ENCODE peak calls at places on chromosomes 3 and 15, in five cellular contexts. Y, L, A, F and W are unnamed samples.

GRCh38 chr3:170809975-170810357 is 60.0 kb downstream of the RPL22L1 start:
- DNase-seq in Y (no peak), F (peak), L (no peak), A (no peak), W (no peak)

GRCh38 chr3:98557324-98558010 is 25.7 kb downstream of the GPR15 start:
- DNase-seq in F (no peak), L (no peak), A (no peak), Y (no peak), W (no peak)

GRCh38 chr3:79885407-79885806 is 117.6 kb upstream of the ROBO1 start:
- DNase-seq in F (no peak), Y (no peak), L (no peak), A (no peak), W (no peak)

GRCh38 chr3:72375237-72376154 is 472.7 kb downstream of the SHQ1 start:
- DNase-seq in L (no peak), A (no peak), Y (no peak), F (no peak), W (no peak)

GRCh38 chr3:94063497-94064119 is 747 bp downstream of the NSUN3 start:
- DNase-seq in A (no peak), F (no peak), L (no peak), Y (no peak), W (no peak)

GRCh38 chr15:37100109-37100873 is at the start of gene MEIS2:
- DNase-seq in F (peak), Y (peak), A (peak), L (no peak), W (peak)

GRCh38 chr3:139263798-139264197 is 80.0 kb upstream of the MRPS22 start:
- DNase-seq in Y (no peak), F (no peak), A (no peak), L (peak), W (no peak)

GRCh38 chr3:152737021-152737908 is 97.7 kb upstream of the P2RY1 start:
- DNase-seq in A (peak), L (no peak), Y (peak), F (peak), W (no peak)

GRCh38 chr3:58572013-58572633 is 5.1 kb downstream of the FAM107A start:
- DNase-seq in F (peak), A (no peak), L (no peak), Y (no peak), W (no peak)

GRCh38 chr3:99119312-99119810 is 217.9 kb upstream of the DCBLD2 start:
- DNase-seq in A (no peak), Y (no peak), L (no peak), F (peak), W (no peak)

GRCh38 chr15:99279783-99280307 is 28.6 kb downstream of the LRRC28 start:
- DNase-seq in L (no peak), A (no peak), Y (no peak), F (no peak), W (no peak)

GRCh38 chr3:124886168-124887051 is 755 bp downstream of the ITGB5 start:
- DNase-seq in A (peak), F (peak), Y (peak), L (peak), W (peak)

GRCh38 chr15:85792872-85793621 is 1.7 kb downstream of the KLHL25 start:
- DNase-seq in Y (no peak), A (no peak), F (no peak), L (no peak), W (no peak)

GRCh38 chr3:25033407-25034029 is 394.5 kb upstream of the RARB start:
- DNase-seq in A (peak), Y (peak), L (no peak), F (no peak), W (peak)

GRCh38 chr3:133329626-133330025 is 70.2 kb upstream of the BFSP2 start:
- DNase-seq in A (no peak), F (no peak), Y (no peak), L (no peak), W (no peak)

GRCh38 chr3:8662594-8662993 is 18.0 kb upstream of the SSUH2 start:
- DNase-seq in L (no peak), F (no peak), Y (no peak), A (no peak), W (no peak)

GRCh38 chr3:71064288-71064975 is 519.1 kb downstream of the FOXP1 start:
- DNase-seq in Y (peak), L (peak), A (peak), F (peak), W (peak)

GRCh38 chr15:57544840-57545239 is 46.9 kb upstream of the MYZAP start:
- DNase-seq in L (no peak), Y (no peak), F (no peak), A (no peak), W (no peak)

GRCh38 chr3:30578479-30578878 is 27.9 kb upstream of the TGFBR2 start:
- DNase-seq in Y (peak), L (no peak), F (peak), A (peak), W (no peak)

GRCh38 chr15:75891895-75892294 is 11.8 kb upstream of the FBXO22 start:
- DNase-seq in F (peak), A (peak), Y (no peak), L (no peak), W (no peak)

GRCh38 chr15:35397027-35397426 is 148.9 kb downstream of the DPH6 start:
- DNase-seq in F (no peak), Y (no peak), A (no peak), L (no peak), W (no peak)

GRCh38 chr3:49359623-49360022 is 1.5 kb upstream of the GPX1 start:
- DNase-seq in L (no peak), A (no peak), F (peak), Y (no peak), W (no peak)

GRCh38 chr3:168088106-168088722 is 7.5 kb downstream of the GOLIM4 start:
- DNase-seq in A (peak), L (no peak), F (no peak), Y (no peak), W (peak)

GRCh38 chr3:158725348-158725966 is 6.8 kb downstream of the RARRES1 start:
- DNase-seq in F (peak), L (no peak), A (peak), Y (peak), W (no peak)

GRCh38 chr15:85128636-85129035 is 147.0 kb downstream of the PDE8A start:
- DNase-seq in A (no peak), Y (no peak), L (no peak), F (no peak), W (no peak)

GRCh38 chr3:124846189-124846588 is 41.0 kb downstream of the ITGB5 start:
- DNase-seq in Y (peak), F (peak), L (no peak), A (no peak), W (no peak)

GRCh38 chr3:10524270-10524669 is 18.9 kb upstream of the ATP2B2 start:
- DNase-seq in Y (no peak), F (no peak), L (peak), A (no peak), W (no peak)

GRCh38 chr15:101124731-101125558 is 126.9 kb downstream of the CHSY1 start:
- DNase-seq in F (peak), L (no peak), A (no peak), Y (no peak), W (no peak)

GRCh38 chr15:48811325-48811938 is 563 bp upstream of the CEP152 start:
- DNase-seq in F (no peak), L (no peak), Y (no peak), A (no peak), W (no peak)

GRCh38 chr3:132593950-132594328 is 3.1 kb upstream of the ACKR4 start:
- DNase-seq in A (no peak), L (no peak), F (peak), Y (no peak), W (no peak)

GRCh38 chr15:43526261-43526930 is 9.0 kb downstream of the MAP1A start:
- DNase-seq in Y (no peak), L (peak), A (no peak), F (no peak), W (no peak)

GRCh38 chr3:169250000-169250399 is 413.5 kb downstream of the MECOM start:
- DNase-seq in F (no peak), L (no peak), Y (no peak), A (no peak), W (no peak)

GRCh38 chr15:64749167-64749566 is 26.2 kb downstream of the RBPMS2 start:
- DNase-seq in Y (peak), F (peak), A (no peak), L (no peak), W (no peak)

GRCh38 chr3:159898147-159898546 is 90.5 kb upstream of the IL12A start:
- DNase-seq in L (no peak), Y (no peak), A (no peak), F (no peak), W (no peak)

GRCh38 chr15:68599560-68600071 is 20.8 kb downstream of the CORO2B start:
- DNase-seq in F (peak), A (no peak), Y (no peak), L (no peak), W (peak)

GRCh38 chr3:116815831-116816588 is 106.4 kb downstream of the TUSC7 start:
- DNase-seq in Y (peak), F (peak), L (no peak), A (no peak), W (no peak)

GRCh38 chr15:50247819-50248650 is 17.5 kb downstream of the HDC start:
- DNase-seq in F (no peak), L (no peak), Y (no peak), A (no peak), W (no peak)

GRCh38 chr3:43423142-43423541 is 136.8 kb downstream of the SNRK start:
- DNase-seq in A (no peak), L (no peak), F (peak), Y (peak), W (no peak)

GRCh38 chr3:159948423-159949140 is 40.1 kb upstream of the IL12A start:
- DNase-seq in A (no peak), L (no peak), F (no peak), Y (no peak), W (no peak)

GRCh38 chr3:97957617-97958311 is 14.5 kb downstream of the RIOX2 start:
- DNase-seq in Y (no peak), A (no peak), F (no peak), L (no peak), W (no peak)

DNA sequence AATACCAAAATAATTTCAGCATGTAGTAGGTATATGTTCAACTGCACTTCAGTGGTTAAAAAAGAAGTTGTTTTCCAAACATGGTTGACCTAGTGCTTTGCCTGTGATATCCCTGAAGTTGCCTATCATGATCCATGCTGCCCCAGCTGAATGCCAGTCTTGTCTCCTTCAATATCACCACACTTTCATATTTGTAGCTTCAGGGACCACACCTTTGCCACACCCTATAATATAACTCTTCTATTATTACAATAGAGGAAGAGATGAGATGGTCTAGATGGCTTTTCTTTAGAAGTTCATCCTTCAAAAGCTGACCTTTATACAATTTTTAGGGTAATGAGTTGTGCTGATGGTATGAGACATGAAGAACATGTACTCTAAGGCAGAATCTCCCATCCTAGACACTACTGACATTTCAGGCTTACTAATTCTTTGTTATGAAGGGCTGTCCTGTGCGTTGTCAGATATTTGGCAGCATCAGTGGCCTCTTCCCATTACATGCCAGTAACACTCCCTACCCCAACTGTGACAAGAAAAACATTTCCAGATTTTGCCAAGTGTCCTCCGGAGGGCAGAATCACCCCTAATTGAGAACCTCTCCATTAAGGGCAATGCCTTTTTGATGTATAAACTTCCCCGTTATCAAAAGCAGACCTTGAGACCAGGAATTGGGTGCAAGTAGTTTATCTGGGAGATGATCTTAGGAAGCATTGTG is 76.2 kb upstream of the PLCL2 start:
- DNase-seq in A (no peak), L (no peak), Y (no peak), F (no peak), W (no peak)
- TF ChIP-seq CTCF in A (no peak), L (no peak), Y (no peak), F (no peak), W (no peak)

GRCh38 chr3:197328198-197328597 is 29.8 kb upstream of the DLG1 start:
- DNase-seq in Y (no peak), L (no peak), F (no peak), A (no peak), W (no peak)

GRCh38 chr3:197329382-197329781 is 31.0 kb upstream of the DLG1 start:
- DNase-seq in Y (no peak), L (no peak), A (no peak), F (no peak), W (no peak)

GRCh38 chr3:197327701-197328100 is 29.3 kb upstream of the DLG1 start:
- DNase-seq in L (no peak), F (peak), Y (no peak), A (no peak), W (no peak)

GRCh38 chr3:197333901-197334639 is 35.7 kb upstream of the DLG1 start:
- DNase-seq in A (no peak), F (no peak), L (no peak), Y (no peak), W (no peak)

DNA sequence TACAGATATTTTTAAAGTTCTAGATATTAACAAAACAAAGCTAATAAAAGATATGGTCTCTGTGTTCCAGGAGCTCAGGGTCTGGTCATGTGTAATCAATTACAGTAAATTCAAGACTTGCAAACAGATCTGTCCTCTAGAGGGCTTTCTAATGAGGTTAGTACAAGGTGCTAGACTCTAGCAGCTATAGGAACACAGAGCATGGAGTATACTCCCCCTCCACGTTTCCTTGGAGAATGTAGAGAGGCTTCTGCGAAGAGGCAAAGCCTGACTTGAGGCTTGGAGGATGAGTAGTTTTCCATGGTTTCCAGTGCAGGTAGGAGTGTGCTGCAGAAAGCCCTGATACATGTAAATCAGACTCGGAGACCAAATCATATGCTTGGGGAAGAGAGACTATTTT is 32.7 kb upstream of the DLG1 start:
- DNase-seq in Y (no peak), L (no peak), F (no peak), A (no peak), W (no peak)
- TF ChIP-seq CTCF in Y (no peak), L (no peak), F (peak), A (no peak), W (no peak)

DNA sequence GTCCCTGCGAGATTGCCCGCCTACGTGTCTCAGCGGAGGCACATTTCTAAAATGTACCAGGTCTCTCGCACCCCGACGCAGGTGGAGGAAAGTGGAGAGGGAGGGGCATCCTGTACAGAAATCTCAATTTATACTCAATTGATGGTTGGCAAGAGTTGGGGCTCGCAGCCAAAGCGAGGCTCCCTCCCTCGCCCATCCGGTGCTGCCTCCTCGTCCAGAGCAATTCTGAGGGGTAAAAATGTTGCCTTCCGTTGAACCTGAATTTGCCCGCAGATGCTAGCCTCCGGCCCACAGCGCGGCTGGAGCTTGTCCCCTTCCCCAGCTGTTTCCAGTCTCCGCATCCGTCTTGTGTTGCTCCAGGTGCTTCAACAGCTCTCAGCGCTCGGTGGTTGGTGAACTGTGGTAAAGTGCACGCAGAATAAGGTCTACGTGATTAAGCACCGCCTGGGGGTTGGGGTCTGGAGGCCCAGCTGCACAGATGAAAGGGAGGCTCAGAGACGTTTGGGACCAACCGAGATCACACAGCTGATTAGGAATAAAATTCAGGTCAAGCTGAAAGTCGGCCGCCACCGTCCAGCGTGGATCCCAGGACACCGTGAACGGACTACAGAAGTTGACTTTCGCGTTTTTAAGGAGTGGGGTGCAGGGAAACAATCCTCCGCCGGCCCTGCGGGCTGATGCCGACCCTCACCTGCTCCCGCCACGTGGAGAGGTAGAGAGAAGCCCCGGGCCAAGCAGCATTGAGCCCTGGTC is 841 bp upstream of the POLG start:
- DNase-seq in A (no peak), Y (no peak), L (no peak), F (no peak), W (peak)
- TF ChIP-seq CTCF in A (no peak), Y (no peak), L (no peak), F (no peak), W (no peak)

GRCh38 chr15:66803182-66803729 is 101.2 kb downstream of the SMAD6 start:
- DNase-seq in A (peak), F (peak), Y (peak), L (no peak), W (peak)

GRCh38 chr15:66802087-66803001 is 100.3 kb downstream of the SMAD6 start:
- DNase-seq in L (no peak), A (no peak), F (peak), Y (no peak), W (no peak)

GRCh38 chr15:66801266-66801665 is 99.2 kb downstream of the SMAD6 start:
- DNase-seq in F (no peak), A (no peak), Y (no peak), L (no peak), W (no peak)

GRCh38 chr15:66805207-66805975 is 103.4 kb downstream of the SMAD6 start:
- DNase-seq in L (no peak), A (no peak), F (peak), Y (no peak), W (no peak)

GRCh38 chr15:66803749-66804148 is 101.7 kb downstream of the SMAD6 start:
- DNase-seq in F (no peak), L (no peak), A (no peak), Y (no peak), W (no peak)
- TF ChIP-seq CTCF in F (no peak), L (no peak), A (no peak), Y (no peak), W (no peak)